ENCODE peak calls at places on chromosomes 4 and X, in four cellular contexts. S is IMR-90, Z is transverse colon, F is neuronal stem cell. X is an unnamed sample.

GRCh38 chr4:184824776-184825393 is 883 bp downstream of the ACSL1 start:
- DNase-seq in S (no peak), Z (no peak), F (no peak), X (no peak)

GRCh38 chrX:18983711-18984380 is at the start of gene PHKA2:
- DNase-seq in F (no peak), S (no peak), Z (peak), X (peak)

GRCh38 chr4:40940317-40940720 is 190.6 kb downstream of the NSUN7 start:
- DNase-seq in S (no peak), F (no peak), Z (peak), X (no peak)

GRCh38 chr4:169485791-169486742 is 126.3 kb downstream of the NEK1 start:
- DNase-seq in Z (peak), S (peak), F (peak), X (peak)

GRCh38 chr4:14018191-14018853 is 390.8 kb upstream of the BOD1L1 start:
- DNase-seq in Z (no peak), S (no peak), F (no peak), X (no peak)

GRCh38 chr4:80202190-80202711 is 4.9 kb downstream of the PRDM8 start:
- DNase-seq in Z (peak), S (peak), F (no peak), X (no peak)

GRCh38 chrX:29285670-29286069 is 698.4 kb downstream of the IL1RAPL1 start:
- DNase-seq in S (no peak), Z (no peak), F (no peak), X (no peak)

GRCh38 chr4:102334624-102335023 is 10.7 kb downstream of the SLC39A8 start:
- DNase-seq in Z (no peak), F (no peak), S (no peak), X (no peak)

GRCh38 chr4:8607603-8608481 is 15.3 kb downstream of the CPZ start:
- DNase-seq in F (peak), S (no peak), Z (peak), X (peak)

GRCh38 chrX:45479196-45479834 is 278.6 kb upstream of the DIPK2B start:
- DNase-seq in S (peak), Z (no peak), F (no peak), X (no peak)

GRCh38 chr4:139229534-139230039 is 50.4 kb downstream of the MGARP start:
- DNase-seq in S (peak), F (no peak), Z (no peak), X (no peak)

GRCh38 chr4:72496119-72496518 is 72.9 kb downstream of the ADAMTS3 start:
- DNase-seq in F (no peak), S (no peak), Z (no peak), X (no peak)

GRCh38 chrX:76555816-76556215 is 128.3 kb downstream of the MAGEE1 start:
- DNase-seq in F (peak), S (peak), Z (no peak), X (no peak)

GRCh38 chrX:86002076-86002896 is 45.1 kb downstream of the CHM start:
- DNase-seq in S (peak), Z (peak), F (peak), X (no peak)

GRCh38 chr4:155787113-155787710 is 28.4 kb downstream of the GUCY1B1 start:
- DNase-seq in Z (no peak), S (peak), F (peak), X (no peak)

GRCh38 chr4:101418055-101418454 is 70.7 kb upstream of the PPP3CA start:
- DNase-seq in F (no peak), S (no peak), Z (peak), X (no peak)

GRCh38 chrX:131763674-131764073 is 219.8 kb downstream of the OR13H1 start:
- DNase-seq in S (peak), F (no peak), Z (peak), X (peak)

GRCh38 chr4:136644279-136644678 is 888.0 kb downstream of the PCDH18 start:
- DNase-seq in Z (no peak), F (no peak), S (no peak), X (no peak)

GRCh38 chr4:69984030-69984443 is 11.7 kb upstream of the STATH start:
- DNase-seq in F (no peak), Z (no peak), S (no peak), X (no peak)

GRCh38 chr4:78179188-78179587 is 122.1 kb downstream of the FRAS1 start:
- DNase-seq in F (no peak), Z (no peak), S (no peak), X (no peak)

GRCh38 chr4:48943387-48943786 is 36.8 kb upstream of the OCIAD2 start:
- DNase-seq in Z (no peak), S (no peak), F (no peak), X (no peak)

GRCh38 chrX:120309873-120310730 is 1.2 kb downstream of the TMEM255A start:
- DNase-seq in S (no peak), F (peak), Z (no peak), X (no peak)

GRCh38 chrX:39848900-39849299 is 248.9 kb downstream of the BCOR start:
- DNase-seq in S (peak), F (no peak), Z (no peak), X (no peak)

GRCh38 chr4:107755841-107756356 is 35.9 kb upstream of the PAPSS1 start:
- DNase-seq in S (peak), Z (no peak), F (no peak), X (no peak)

GRCh38 chrX:53084043-53084570 is 1.9 kb downstream of the TSPYL2 start:
- DNase-seq in S (peak), F (no peak), Z (no peak), X (no peak)

GRCh38 chrX:64394059-64394873 is 986 bp downstream of the MTMR8 start:
- DNase-seq in F (no peak), S (no peak), Z (no peak), X (no peak)

GRCh38 chrX:64398088-64398487 is 2.8 kb upstream of the MTMR8 start:
- DNase-seq in Z (no peak), S (no peak), F (no peak), X (no peak)

GRCh38 chrX:64394874-64395567 is at the start of gene MTMR8:
- DNase-seq in Z (peak), F (peak), S (no peak), X (no peak)

DNA sequence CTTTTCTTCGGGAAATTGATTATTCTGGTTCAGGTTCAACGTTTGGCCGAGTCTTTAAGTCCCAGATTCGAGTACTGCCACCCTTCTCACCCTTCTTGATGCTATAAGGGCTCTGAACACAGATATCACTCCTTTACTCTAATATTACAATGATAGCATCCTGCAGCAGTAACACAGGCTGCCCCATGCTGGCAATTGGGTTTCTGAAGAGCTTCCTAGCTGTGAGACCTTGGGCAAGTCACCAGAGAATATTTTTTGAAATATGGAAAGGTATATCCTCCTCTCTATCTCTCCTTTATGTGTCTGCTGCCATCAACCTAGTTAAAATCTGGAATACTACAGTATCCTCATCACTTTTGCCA is 297 bp upstream of the MTMR8 start:
- DNase-seq in S (no peak), F (no peak), Z (no peak), X (no peak)
- H3K27ac ChIP-seq in S (no peak), F (no peak), Z (no peak), X (no peak)

GRCh38 chr4:68907788-68908700 is 43.6 kb downstream of the UGT2A3 start:
- DNase-seq in Z (no peak), S (no peak), F (no peak), X (no peak)
- H3K27ac ChIP-seq in Z (no peak), S (no peak), F (no peak), X (no peak)

DNA sequence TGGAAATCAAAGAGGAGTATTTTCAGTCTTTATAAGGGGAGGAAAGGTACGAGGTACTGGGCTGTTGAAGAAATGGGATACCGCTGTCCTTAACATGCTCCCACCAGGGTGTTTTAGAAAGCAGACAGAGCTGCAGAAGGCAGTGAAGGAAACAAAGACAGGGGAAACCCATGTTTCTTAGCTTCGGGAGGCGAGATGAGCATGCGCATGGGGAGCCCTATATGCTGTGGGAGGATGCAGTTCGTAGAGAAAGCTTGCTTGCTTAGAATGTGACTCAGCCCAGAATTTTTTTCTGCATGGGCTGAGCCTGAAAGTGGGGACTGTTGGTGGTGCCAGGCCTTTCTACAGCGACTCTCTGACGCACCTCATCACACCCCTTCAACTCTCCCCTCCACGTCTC is 28.8 kb upstream of the SCOC start:
- DNase-seq in S (no peak), Z (no peak), F (no peak), X (no peak)
- H3K27ac ChIP-seq in S (no peak), Z (no peak), F (no peak), X (no peak)

DNA sequence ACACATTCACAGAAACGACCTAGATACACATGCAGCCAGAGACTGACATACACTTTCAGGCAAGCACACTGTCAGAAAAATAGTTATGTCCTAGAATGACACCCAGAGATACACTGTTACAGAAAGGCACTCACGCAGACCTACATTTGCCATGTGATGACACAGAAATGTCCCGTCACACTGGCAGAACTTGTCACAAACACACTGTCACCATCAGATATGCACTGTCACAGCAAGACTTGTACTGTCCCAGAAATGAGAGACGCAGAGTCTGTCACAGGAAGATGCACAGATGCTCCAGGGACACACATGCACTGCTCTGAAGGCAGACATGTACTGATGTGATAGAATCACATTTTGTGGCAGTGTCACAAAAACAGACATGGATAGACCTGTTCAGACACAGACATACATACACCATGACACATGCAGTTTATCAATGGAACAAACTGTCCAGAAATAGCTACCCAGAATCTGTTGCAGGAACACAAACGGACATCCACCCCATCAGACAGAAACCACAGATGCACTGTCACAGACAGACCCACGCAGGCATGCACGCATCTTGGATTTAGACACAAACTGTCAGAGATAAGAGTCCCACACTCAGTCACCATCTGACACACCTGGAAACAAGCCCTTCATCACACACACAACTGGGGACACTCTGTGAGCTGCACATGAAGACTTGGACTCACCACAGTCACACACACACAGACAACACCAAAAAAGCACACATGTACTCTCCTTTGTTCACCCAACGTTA is 1.3 kb upstream of the PIM2 start:
- DNase-seq in Z (no peak), F (no peak), S (no peak), X (no peak)
- H3K27ac ChIP-seq in Z (peak), F (no peak), S (no peak), X (no peak)

X was measured in substantia nigra.